ENCODE peak calls at places on chromosomes 2 and 18, in six cellular contexts. B is PC-3, N is PC-9, K is GM23248, F is A549, V is neural progenitor cell. Y is an unnamed sample.

GRCh38 chr2:148876589-148877402 is 1.8 kb downstream of the KIF5C start:
- DNase-seq in B (peak; percentile 39), N (no peak), K (peak; percentile 14), F (no peak), V (peak; percentile 95), Y (peak; percentile 65)

GRCh38 chr2:20796374-20796791 is 26.5 kb downstream of the LDAH start:
- DNase-seq in B (no peak), N (peak; percentile 90), K (no peak), F (no peak), V (no peak), Y (peak; percentile 42)

GRCh38 chr2:102841107-102841840 is 79.4 kb downstream of the TMEM182 start:
- DNase-seq in B (peak; percentile 74), N (no peak), K (peak; percentile 68), F (peak; percentile 23), V (peak; percentile 87), Y (peak; percentile 79)

GRCh38 chr2:63059434-63060078 is 8.9 kb downstream of the OTX1 start:
- DNase-seq in B (no peak), N (no peak), K (no peak), F (no peak), V (peak; percentile 48), Y (no peak)

GRCh38 chr2:143255899-143256298 is 126.7 kb downstream of the ARHGAP15 start:
- DNase-seq in B (no peak), N (no peak), K (no peak), F (no peak), V (no peak), Y (no peak)

GRCh38 chr2:162465430-162465829 is 121.5 kb downstream of the GCA start:
- DNase-seq in B (peak; percentile 54), N (no peak), K (no peak), F (no peak), V (no peak), Y (no peak)

GRCh38 chr18:52348209-52348608 is 8.2 kb downstream of the DCC start:
- DNase-seq in B (peak; percentile 39), N (no peak), K (peak; percentile 24), F (no peak), V (peak; percentile 46), Y (no peak)

GRCh38 chr2:126503476-126503875 is 152.5 kb upstream of the GYPC start:
- DNase-seq in B (no peak), N (no peak), K (no peak), F (no peak), V (no peak), Y (no peak)

GRCh38 chr2:173290046-173290445 is 64.6 kb upstream of the CDCA7 start:
- DNase-seq in B (no peak), N (no peak), K (no peak), F (no peak), V (no peak), Y (no peak)

GRCh38 chr18:32595735-32596134 is 125.1 kb upstream of the GAREM1 start:
- DNase-seq in B (no peak), N (no peak), K (no peak), F (no peak), V (peak; percentile 37), Y (no peak)

GRCh38 chr2:230441188-230441897 is 25.3 kb downstream of the SP100 start:
- DNase-seq in B (no peak), N (no peak), K (peak; percentile 54), F (no peak), V (no peak), Y (no peak)

GRCh38 chr2:182852090-182852489 is 14.3 kb downstream of the FRZB start:
- DNase-seq in B (peak; percentile 20), N (peak; percentile 34), K (no peak), F (no peak), V (no peak), Y (peak; percentile 26)

GRCh38 chr18:40608220-40608619 is 1346.8 kb upstream of the PIK3C3 start:
- DNase-seq in B (no peak), N (no peak), K (no peak), F (no peak), V (no peak), Y (no peak)

GRCh38 chr2:14423145-14423906 is 209.2 kb upstream of the LRATD1 start:
- DNase-seq in B (peak; percentile 8), N (no peak), K (no peak), F (no peak), V (no peak), Y (no peak)

GRCh38 chr18:52392160-52392559 is 52.2 kb downstream of the DCC start:
- DNase-seq in B (no peak), N (no peak), K (no peak), F (no peak), V (no peak), Y (no peak)

DNA sequence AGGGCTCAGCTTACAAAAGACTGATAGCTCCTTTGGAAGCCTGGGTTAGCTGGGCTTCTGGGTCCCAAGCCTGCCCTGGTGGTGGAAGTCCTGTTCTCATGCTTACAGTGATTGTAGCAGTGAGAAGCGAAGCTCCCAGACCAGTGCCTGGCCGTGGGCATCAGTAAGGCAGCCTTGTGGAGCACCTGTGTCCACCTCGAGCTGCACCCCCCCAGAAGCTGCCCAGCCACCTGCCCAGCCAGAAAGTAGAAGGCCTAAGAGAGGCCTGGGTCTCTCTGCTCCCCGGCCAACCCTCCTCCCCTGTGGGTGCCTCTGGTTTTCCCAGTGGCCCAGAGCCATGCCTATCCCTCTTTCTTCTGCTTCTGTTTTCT is 10.5 kb downstream of the GLI2 start:
- DNase-seq in B (no peak), N (no peak), K (no peak), F (no peak), V (no peak), Y (no peak)
- H3K4me2 ChIP-seq in B (no peak overlapping the region), N (no peak overlapping the region), K (no peak overlapping the region), F (no peak overlapping the region), V (no peak overlapping the region), Y (no peak overlapping the region)

GRCh38 chr2:160474319-160474645 is 19.3 kb downstream of the RBMS1 start:
- DNase-seq in B (no peak), N (no peak), K (no peak), F (no peak), V (no peak), Y (no peak)

GRCh38 chr2:160472839-160473251 is 20.8 kb downstream of the RBMS1 start:
- DNase-seq in B (peak; percentile 66), N (no peak), K (no peak), F (no peak), V (peak; percentile 32), Y (peak; percentile 37)

GRCh38 chr2:160473508-160474318 is 19.9 kb downstream of the RBMS1 start:
- DNase-seq in B (no peak), N (no peak), K (peak; percentile 30), F (no peak), V (no peak), Y (no peak)

GRCh38 chr2:160477032-160477431 is 16.6 kb downstream of the RBMS1 start:
- DNase-seq in B (no peak), N (no peak), K (no peak), F (no peak), V (no peak), Y (no peak)

DNA sequence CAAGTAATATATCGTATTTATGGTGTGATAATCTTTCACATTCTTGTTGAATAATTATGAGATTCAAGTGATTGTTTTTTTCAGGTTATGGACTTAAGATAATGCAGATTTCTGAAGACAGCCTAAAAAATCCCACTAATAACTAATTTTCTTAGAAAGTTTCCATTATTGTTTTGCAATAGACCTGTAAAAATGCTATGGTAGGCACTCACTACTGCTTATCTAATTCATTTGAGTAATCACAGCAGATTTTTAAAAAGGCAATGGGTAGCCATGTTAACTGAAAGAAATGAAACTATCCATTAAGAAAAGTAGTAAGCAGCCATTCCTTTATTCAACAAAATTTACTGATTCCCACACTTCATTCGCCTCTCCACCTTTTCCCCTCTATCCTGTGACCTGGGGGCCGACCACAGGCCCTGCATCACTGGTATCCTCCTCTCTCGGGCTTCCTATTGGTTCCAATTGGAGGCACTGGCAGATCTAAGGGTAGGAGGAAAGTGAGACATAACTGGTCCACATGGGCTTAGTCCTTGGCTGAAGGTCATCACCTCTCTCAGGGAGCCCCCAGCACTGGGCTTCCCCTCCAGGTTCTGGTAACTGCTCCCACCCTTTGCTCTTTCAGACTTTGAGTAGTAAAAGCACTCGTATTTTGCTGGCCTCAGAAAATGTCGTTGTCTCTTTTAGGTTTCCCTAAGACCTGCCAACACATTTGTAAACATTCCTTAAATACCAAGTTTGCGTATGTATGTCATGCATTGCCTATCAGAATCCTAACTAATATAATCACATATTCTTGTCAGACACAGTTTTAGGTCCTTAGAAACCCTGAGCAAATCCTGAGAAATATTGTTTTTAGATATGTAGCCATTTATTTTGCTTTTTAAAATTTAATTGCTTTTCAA is 18.5 kb downstream of the RBMS1 start:
- DNase-seq in B (peak; percentile 27), N (no peak), K (no peak), F (no peak), V (no peak), Y (no peak)
- H3K4me2 ChIP-seq in B (peak overlapping the region; percentile 26), N (no peak overlapping the region), K (peak overlapping the region; percentile 7), F (peak overlapping the region; percentile 54), V (no peak overlapping the region), Y (peak overlapping the region; percentile 43)

DNA sequence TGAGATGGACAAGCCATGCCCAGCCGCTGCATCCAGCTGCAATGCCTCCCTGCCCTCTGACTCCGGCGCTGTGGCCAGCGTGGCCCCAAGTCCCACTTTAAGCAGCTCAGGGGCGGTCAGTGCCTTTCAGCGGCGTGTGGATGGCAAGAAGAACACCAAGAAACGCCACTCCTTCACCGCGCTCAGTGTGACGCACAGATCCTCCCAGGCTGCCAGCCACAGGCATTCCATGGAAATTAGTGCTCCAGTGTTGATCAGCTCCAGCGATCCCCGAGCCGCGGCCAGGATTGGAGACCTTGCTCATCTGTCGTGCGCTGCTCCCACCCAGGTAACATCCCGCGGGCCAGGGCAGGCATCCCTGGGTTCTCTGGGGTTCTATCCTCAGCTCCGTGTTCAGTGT is 215.2 kb downstream of the SEPTIN10 start:
- DNase-seq in B (no peak), N (no peak), K (peak; percentile 83), F (no peak), V (no peak), Y (no peak)
- H3K4me2 ChIP-seq in B (no peak overlapping the region), N (no peak overlapping the region), K (peak overlapping the region; percentile 53), F (no peak overlapping the region), V (no peak overlapping the region), Y (no peak overlapping the region)

GRCh38 chr18:48785686-48786470 is 164.9 kb downstream of the SMAD7 start:
- DNase-seq in B (no peak), N (no peak), K (no peak), F (no peak), V (no peak), Y (no peak)
- H3K4me2 ChIP-seq in B (no peak overlapping the region), N (no peak overlapping the region), K (no peak overlapping the region), F (no peak overlapping the region), V (no peak overlapping the region), Y (no peak overlapping the region)

GRCh38 chr2:58235170-58235569 is 6.0 kb downstream of the FANCL start:
- DNase-seq in B (no peak), N (no peak), K (no peak), F (no peak), V (no peak), Y (no peak)
- H3K4me2 ChIP-seq in B (no peak overlapping the region), N (no peak overlapping the region), K (no peak overlapping the region), F (no peak overlapping the region), V (no peak overlapping the region), Y (no peak overlapping the region)

GRCh38 chr2:221517362-221518121 is 54.6 kb downstream of the EPHA4 start:
- DNase-seq in B (peak; percentile 91), N (peak; percentile 100), K (peak; percentile 88), F (no peak), V (no peak), Y (no peak)
- H3K4me2 ChIP-seq in B (peak overlapping the region; percentile 78), N (peak overlapping the region; percentile 63), K (peak overlapping the region; percentile 59), F (no peak overlapping the region), V (no peak overlapping the region), Y (no peak overlapping the region)

DNA sequence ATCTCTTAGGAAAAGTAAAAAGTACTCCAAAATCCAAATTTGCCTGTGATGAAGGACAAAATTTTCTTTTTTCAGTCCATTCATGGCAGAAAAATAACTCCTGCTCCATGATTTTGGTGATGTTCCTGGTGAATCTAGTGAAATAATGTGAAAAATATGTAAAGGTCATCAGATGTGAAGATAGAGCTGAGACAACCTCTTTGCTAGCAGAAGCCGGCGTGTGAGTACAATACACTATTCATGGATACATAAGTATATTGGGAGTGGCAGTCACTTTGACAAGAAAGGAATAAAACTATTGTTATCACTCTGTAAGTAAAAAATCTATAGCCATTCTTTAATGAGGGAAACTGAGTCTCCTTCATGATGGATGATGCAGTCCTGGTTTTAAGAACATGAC is 6.3 kb upstream of the SLC1A4 start:
- DNase-seq in B (no peak), N (no peak), K (no peak), F (no peak), V (no peak), Y (no peak)
- H3K4me2 ChIP-seq in B (no peak overlapping the region), N (no peak overlapping the region), K (no peak overlapping the region), F (peak overlapping the region; percentile 21), V (no peak overlapping the region), Y (peak overlapping the region; percentile 22)

Y was measured in hepatocyte.